ENCODE peak calls at places on chromosome 4, in nine cellular contexts. U is bronchial epithelial cell, B is right atrium auricular region, M is choroid plexus epithelial cell, Q is OCI-LY7, J is A673, C is RWPE2, O is transverse colon, X is WTC11. S is an unnamed sample.

GRCh38 chr4:30716671-30717207 is 3.4 kb upstream of the PCDH7 start:
- DNase-seq in X (no peak), Q (no peak), J (no peak), U (no peak), B (no peak), C (no peak), O (no peak), M (peak), S (no peak)

GRCh38 chr4:126799971-126800722 is 832.6 kb upstream of the INTU start:
- DNase-seq in O (no peak), J (no peak), C (no peak), X (no peak), M (peak), B (no peak), U (peak), Q (no peak), S (no peak)

GRCh38 chr4:108512615-108513505 is 107.5 kb upstream of the RPL34 start:
- DNase-seq in J (peak), X (peak), B (no peak), Q (no peak), U (peak), M (peak), O (no peak), C (peak), S (peak)

GRCh38 chr4:71974681-71975080 is 57.1 kb upstream of the NPFFR2 start:
- DNase-seq in X (no peak), J (no peak), B (no peak), M (peak), U (peak), Q (no peak), C (no peak), O (no peak), S (no peak)

GRCh38 chr4:112141366-112142138 is 3.7 kb upstream of the FAM241A start:
- DNase-seq in O (no peak), C (no peak), Q (no peak), B (no peak), U (no peak), J (no peak), X (no peak), M (no peak), S (no peak)

GRCh38 chr4:76680934-76681333 is 217.0 kb downstream of the SOWAHB start:
- DNase-seq in B (no peak), J (no peak), C (no peak), Q (no peak), O (no peak), U (no peak), X (no peak), M (no peak), S (no peak)

GRCh38 chr4:20839957-20840356 is 139.7 kb downstream of the PACRGL start:
- DNase-seq in C (no peak), B (no peak), M (peak), X (no peak), U (peak), J (peak), O (no peak), Q (no peak), S (no peak)

GRCh38 chr4:119286377-119287002 is 35.4 kb downstream of the FABP2 start:
- DNase-seq in U (peak), B (no peak), O (no peak), M (peak), Q (peak), J (peak), X (no peak), C (no peak), S (no peak)

GRCh38 chr4:74453846-74454742 is 9.2 kb downstream of the AREG start:
- DNase-seq in U (no peak), X (no peak), J (no peak), B (no peak), C (no peak), M (peak), Q (no peak), O (no peak), S (no peak)

GRCh38 chr4:155094421-155094820 is 114.0 kb upstream of the NPY2R start:
- DNase-seq in B (no peak), C (no peak), J (no peak), M (peak), U (no peak), X (no peak), O (no peak), Q (no peak), S (no peak)

GRCh38 chr4:41874398-41874797 is 60.8 kb upstream of the TMEM33 start:
- DNase-seq in C (no peak), B (no peak), X (no peak), J (no peak), M (no peak), U (no peak), O (no peak), Q (no peak), S (no peak)

GRCh38 chr4:36168127-36168898 is 76.0 kb downstream of the ARAP2 start:
- DNase-seq in X (no peak), O (no peak), B (no peak), Q (no peak), J (no peak), C (no peak), U (peak), M (peak), S (no peak)

GRCh38 chr4:75561789-75562188 is 5.9 kb downstream of the ODAPH start:
- DNase-seq in O (no peak), U (peak), C (no peak), Q (no peak), B (no peak), J (no peak), M (peak), X (no peak), S (no peak)

GRCh38 chr4:16794816-16795445 is 103.5 kb downstream of the LDB2 start:
- DNase-seq in J (peak), C (no peak), M (peak), O (peak), X (peak), B (peak), Q (peak), U (no peak), S (no peak)

GRCh38 chr4:6229095-6229494 is 28.7 kb upstream of the JAKMIP1 start:
- DNase-seq in M (no peak), O (no peak), B (no peak), J (no peak), U (no peak), Q (no peak), C (no peak), X (no peak), S (no peak)

GRCh38 chr4:2248821-2249261 is 6.9 kb upstream of the HAUS3 start:
- DNase-seq in M (no peak), B (peak), Q (no peak), C (no peak), O (no peak), X (no peak), U (no peak), J (no peak), S (no peak)

GRCh38 chr4:184515606-184516005 is 41.3 kb upstream of the IRF2 start:
- DNase-seq in U (no peak), Q (no peak), B (no peak), C (no peak), J (no peak), X (no peak), O (no peak), M (no peak), S (no peak)

GRCh38 chr4:182754895-182755294 is 162.3 kb downstream of the DCTD start:
- DNase-seq in U (no peak), Q (no peak), B (no peak), C (no peak), M (no peak), O (no peak), X (no peak), J (no peak), S (no peak)

GRCh38 chr4:27198246-27198645 is 337.6 kb downstream of the STIM2 start:
- DNase-seq in X (no peak), M (no peak), Q (no peak), B (no peak), U (no peak), O (no peak), C (no peak), J (no peak), S (no peak)

GRCh38 chr4:39469429-39470077 is 10.7 kb downstream of the LIAS start:
- DNase-seq in J (peak), O (no peak), X (peak), B (peak), Q (peak), U (peak), C (no peak), M (peak), S (no peak)

GRCh38 chr4:118325443-118325842 is 27.4 kb downstream of the PRSS12 start:
- DNase-seq in M (no peak), X (no peak), C (no peak), O (no peak), B (no peak), U (no peak), J (no peak), Q (no peak), S (no peak)

GRCh38 chr4:153084939-153085630 is 119.2 kb upstream of the TRIM2 start:
- DNase-seq in X (peak), U (peak), O (peak), Q (peak), C (no peak), B (peak), M (peak), J (peak), S (peak)

GRCh38 chr4:74504212-74504611 is 59.3 kb downstream of the AREG start:
- DNase-seq in B (no peak), C (no peak), X (no peak), J (no peak), U (peak), O (no peak), M (peak), Q (no peak), S (no peak)

GRCh38 chr4:78149737-78150136 is 92.6 kb downstream of the FRAS1 start:
- DNase-seq in X (no peak), B (no peak), J (no peak), M (no peak), O (no peak), Q (no peak), U (no peak), C (no peak), S (no peak)

GRCh38 chr4:167906851-167907250 is 185.5 kb upstream of the ANXA10 start:
- DNase-seq in Q (no peak), U (peak), M (peak), C (no peak), B (no peak), J (no peak), O (no peak), X (no peak), S (no peak)

GRCh38 chr4:12122316-12122715 is 693.6 kb upstream of the HS3ST1 start:
- DNase-seq in Q (no peak), B (no peak), M (no peak), O (no peak), U (no peak), C (no peak), J (no peak), X (no peak), S (no peak)

GRCh38 chr4:12126476-12126875 is 697.8 kb upstream of the HS3ST1 start:
- DNase-seq in B (no peak), Q (no peak), U (no peak), J (no peak), X (no peak), C (no peak), O (no peak), M (no peak), S (no peak)

GRCh38 chr4:12120968-12121367 is 692.3 kb upstream of the HS3ST1 start:
- DNase-seq in O (no peak), C (no peak), U (no peak), B (no peak), M (no peak), X (no peak), J (no peak), Q (no peak), S (no peak)

GRCh38 chr4:12124138-12124537 is 695.4 kb upstream of the HS3ST1 start:
- DNase-seq in M (no peak), X (no peak), C (no peak), U (no peak), Q (no peak), B (no peak), O (no peak), J (no peak), S (no peak)

DNA sequence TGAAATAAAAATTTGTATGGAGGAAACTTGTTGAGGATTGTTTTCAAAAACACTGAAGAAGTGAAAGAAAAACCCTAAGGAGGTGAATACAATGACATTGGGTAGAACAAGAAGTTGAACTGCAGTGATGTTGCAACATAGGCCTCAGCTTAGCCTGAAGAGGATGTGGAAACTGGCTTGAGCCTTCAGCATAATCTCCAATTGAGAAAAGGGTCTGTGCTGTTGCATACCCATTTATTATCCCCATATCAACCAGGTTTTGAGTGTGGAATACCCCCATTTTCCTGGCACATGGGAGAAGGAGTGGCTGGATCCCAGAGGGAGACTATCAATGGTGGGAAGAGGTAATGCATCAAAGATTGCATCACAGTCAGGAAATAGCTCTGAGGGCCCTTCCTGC is 695.0 kb upstream of the HS3ST1 start:
- DNase-seq in M (no peak), O (no peak), U (no peak), C (no peak), X (no peak), J (no peak), Q (no peak), B (no peak), S (no peak)
- TF ChIP-seq CTCF in M (no peak), O (no peak), U (no peak), C (no peak), X (no peak), J (no peak), Q (no peak), B (no peak), S (no peak)

GRCh38 chr4:188812644-188813043 is 673.4 kb downstream of the TRIML1 start:
- DNase-seq in X (no peak), C (no peak), M (no peak), O (no peak), U (no peak), J (no peak), Q (no peak), B (no peak), S (no peak)

GRCh38 chr4:188811116-188811515 is 671.9 kb downstream of the TRIML1 start:
- DNase-seq in J (no peak), U (no peak), X (no peak), C (no peak), Q (no peak), M (no peak), B (no peak), O (no peak), S (no peak)
- TF ChIP-seq CTCF in J (no peak), U (no peak), X (no peak), C (no peak), Q (no peak), M (no peak), B (no peak), O (no peak), S (no peak)

GRCh38 chr4:129218355-129218754 is 122.4 kb downstream of the C4orf33 start:
- DNase-seq in O (peak), U (no peak), B (no peak), C (no peak), J (peak), Q (no peak), M (peak), X (no peak), S (no peak)

GRCh38 chr4:129223955-129224354 is 128.0 kb downstream of the C4orf33 start:
- DNase-seq in M (peak), C (no peak), Q (no peak), X (no peak), U (no peak), J (peak), O (no peak), B (no peak), S (no peak)

GRCh38 chr4:129218897-129219296 is 122.9 kb downstream of the C4orf33 start:
- DNase-seq in B (no peak), O (no peak), M (peak), U (peak), J (no peak), C (no peak), Q (no peak), X (no peak), S (no peak)

GRCh38 chr4:129220254-129220653 is 124.3 kb downstream of the C4orf33 start:
- DNase-seq in B (no peak), Q (no peak), J (no peak), U (no peak), M (no peak), X (no peak), O (no peak), C (no peak), S (no peak)
- TF ChIP-seq CTCF in B (no peak), Q (no peak), J (no peak), U (no peak), M (no peak), X (no peak), O (no peak), C (no peak), S (no peak)

GRCh38 chr4:14151099-14151498 is 523.6 kb upstream of the BOD1L1 start:
- DNase-seq in U (no peak), X (no peak), O (no peak), B (no peak), M (no peak), J (no peak), C (no peak), Q (no peak), S (no peak)
- TF ChIP-seq CTCF in U (no peak), X (no peak), O (no peak), B (no peak), M (no peak), J (no peak), C (no peak), Q (no peak), S (no peak)

S was measured in CD8-positive, alpha-beta T cell.